ENCODE peak calls at places on chromosomes 12 and 14, in nine cellular contexts. O is OCI-LY7; Y is NCI-H510A; G is astrocyte; L is SW480; D is CD8-positive, alpha-beta memory T cell; H is natural killer cell; J is mucosa of gallbladder; P is neural progenitor cell. B is an unnamed sample.

GRCh38 chr14:92247347-92247746 is 75.6 kb upstream of the SLC24A4 start:
- DNase-seq in O (no peak), Y (no peak), G (no peak), L (no peak), D (no peak), H (no peak), J (no peak), P (no peak), B (no peak)

GRCh38 chr12:10339441-10339840 is 31.8 kb downstream of the KLRD1 start:
- DNase-seq in O (no peak), Y (no peak), G (peak), L (peak), D (no peak), H (no peak), J (no peak), P (no peak), B (no peak)

GRCh38 chr12:106248849-106249371 is 1.1 kb upstream of the CKAP4 start:
- DNase-seq in O (peak), Y (no peak), G (peak), L (no peak), D (peak), H (no peak), J (no peak), P (no peak), B (no peak)

GRCh38 chr12:71840226-71840847 is 778 bp downstream of the TBC1D15 start:
- DNase-seq in O (no peak), Y (no peak), G (peak), L (peak), D (no peak), H (peak), J (no peak), P (no peak), B (no peak)

GRCh38 chr14:73743431-73743931 is 29.3 kb upstream of the PNMA1 start:
- DNase-seq in O (peak), Y (no peak), G (no peak), L (no peak), D (peak), H (no peak), J (no peak), P (no peak), B (no peak)

GRCh38 chr14:68113328-68113930 is 293.9 kb downstream of the RAD51B start:
- DNase-seq in O (no peak), Y (no peak), G (no peak), L (no peak), D (no peak), H (no peak), J (no peak), P (no peak), B (no peak)

GRCh38 chr12:108833355-108833733 is 24.0 kb downstream of the SSH1 start:
- DNase-seq in O (no peak), Y (no peak), G (peak), L (peak), D (no peak), H (no peak), J (no peak), P (no peak), B (no peak)

GRCh38 chr12:100578923-100579322 is 5.4 kb downstream of the GAS2L3 start:
- DNase-seq in O (no peak), Y (no peak), G (no peak), L (no peak), D (no peak), H (no peak), J (no peak), P (no peak), B (no peak)

GRCh38 chr14:21385170-21385904 is 1.5 kb upstream of the SUPT16H start:
- DNase-seq in O (peak), Y (no peak), G (no peak), L (no peak), D (no peak), H (no peak), J (no peak), P (peak), B (no peak)

GRCh38 chr12:129877383-129877782 is 26.4 kb downstream of the TMEM132D start:
- DNase-seq in O (no peak), Y (peak), G (no peak), L (no peak), D (no peak), H (no peak), J (no peak), P (no peak), B (no peak)

GRCh38 chr12:53324113-53324778 is 2.8 kb upstream of the AAAS start:
- DNase-seq in O (peak), Y (peak), G (no peak), L (peak), D (peak), H (peak), J (peak), P (peak), B (no peak)

GRCh38 chr12:24360907-24361306 is 411.4 kb upstream of the SOX5 start:
- DNase-seq in O (no peak), Y (no peak), G (peak), L (peak), D (no peak), H (no peak), J (peak), P (no peak), B (no peak)

GRCh38 chr12:57171668-57172067 is 24.2 kb upstream of the LRP1-AS start:
- DNase-seq in O (no peak), Y (no peak), G (peak), L (no peak), D (no peak), H (no peak), J (no peak), P (no peak), B (no peak)

GRCh38 chr12:29616664-29617409 is 119.4 kb upstream of the OVCH1 start:
- DNase-seq in O (no peak), Y (no peak), G (peak), L (no peak), D (no peak), H (no peak), J (no peak), P (no peak), B (no peak)

GRCh38 chr12:111812881-111813741 is 28.9 kb upstream of the MAPKAPK5 start:
- DNase-seq in O (peak), Y (peak), G (peak), L (peak), D (peak), H (peak), J (peak), P (peak), B (peak)

GRCh38 chr12:101773560-101774206 is 34.4 kb upstream of the SYCP3 start:
- DNase-seq in O (peak), Y (no peak), G (peak), L (peak), D (peak), H (peak), J (peak), P (peak), B (peak)

GRCh38 chr12:116539361-116539771 is 19.8 kb upstream of the MAP1LC3B2 start:
- DNase-seq in O (no peak), Y (peak), G (peak), L (no peak), D (no peak), H (no peak), J (no peak), P (no peak), B (no peak)

GRCh38 chr14:102811254-102811963 is 34.2 kb downstream of the TRAF3 start:
- DNase-seq in O (no peak), Y (no peak), G (no peak), L (no peak), D (no peak), H (no peak), J (no peak), P (no peak), B (no peak)

GRCh38 chr14:22597771-22598098 is 365 bp upstream of the ABHD4 start:
- DNase-seq in O (no peak), Y (no peak), G (no peak), L (no peak), D (no peak), H (no peak), J (no peak), P (no peak), B (no peak)

GRCh38 chr12:53062011-53062961 is 12.4 kb downstream of the TNS2 start:
- DNase-seq in O (no peak), Y (no peak), G (no peak), L (no peak), D (no peak), H (no peak), J (no peak), P (no peak), B (no peak)

GRCh38 chr12:70383886-70384285 is 17.8 kb downstream of the KCNMB4 start:
- DNase-seq in O (no peak), Y (no peak), G (no peak), L (no peak), D (no peak), H (no peak), J (no peak), P (no peak), B (no peak)

GRCh38 chr12:18700254-18700653 is 37.6 kb downstream of the PLCZ1 start:
- DNase-seq in O (no peak), Y (no peak), G (peak), L (no peak), D (no peak), H (no peak), J (no peak), P (no peak), B (no peak)

GRCh38 chr12:51994959-51995358 is 11.8 kb upstream of the TAMALIN start:
- DNase-seq in O (no peak), Y (no peak), G (no peak), L (no peak), D (no peak), H (no peak), J (no peak), P (no peak), B (no peak)

GRCh38 chr12:102757874-102758244 is 159.2 kb downstream of the PAH start:
- DNase-seq in O (no peak), Y (no peak), G (no peak), L (no peak), D (no peak), H (no peak), J (no peak), P (no peak), B (no peak)

GRCh38 chr14:25132734-25133422 is 82.9 kb upstream of the STXBP6 start:
- DNase-seq in O (peak), Y (peak), G (peak), L (peak), D (peak), H (peak), J (peak), P (peak), B (peak)

B was measured in WTC11.